ENCODE peak calls at places on chromosomes 1 and 21, in seven cellular contexts. Q is HCT116, Z is SK-N-SH, V is HepG2, B is H1, J is GM12878, S is K562. E is an unnamed sample.

GRCh38 chr1:86779308-86780191 is 75.2 kb downstream of the SH3GLB1 start:
- DNase-seq in Q (no peak), Z (no peak), V (no peak), B (no peak), J (no peak), S (peak), E (no peak)

GRCh38 chr1:201084171-201084766 is 28.0 kb downstream of the CACNA1S start:
- DNase-seq in Q (no peak), Z (no peak), V (no peak), B (no peak), J (no peak), S (no peak), E (no peak)

GRCh38 chr1:244761279-244761678 is 74.2 kb upstream of the COX20 start:
- DNase-seq in Q (no peak), Z (peak), V (no peak), B (no peak), J (no peak), S (no peak), E (no peak)

GRCh38 chr1:201954263-201955008 is 867 bp upstream of the TIMM17A start:
- DNase-seq in Q (no peak), Z (no peak), V (no peak), B (no peak), J (no peak), S (no peak), E (no peak)

GRCh38 chr1:59173721-59174120 is 123.2 kb upstream of the FGGY start:
- DNase-seq in Q (no peak), Z (no peak), V (no peak), B (no peak), J (no peak), S (no peak), E (no peak)

GRCh38 chr1:21931171-21932093 is 5.7 kb downstream of the HSPG2 start:
- DNase-seq in Q (peak), Z (no peak), V (peak), B (no peak), J (no peak), S (no peak), E (peak)

GRCh38 chr1:55827350-55827749 is 612.2 kb upstream of the USP24 start:
- DNase-seq in Q (no peak), Z (no peak), V (peak), B (no peak), J (no peak), S (no peak), E (no peak)

GRCh38 chr1:226708967-226709396 is 30.1 kb downstream of the ITPKB start:
- DNase-seq in Q (no peak), Z (no peak), V (no peak), B (no peak), J (no peak), S (no peak), E (no peak)

GRCh38 chr1:204730826-204731459 is 45.4 kb upstream of the LRRN2 start:
- DNase-seq in Q (no peak), Z (no peak), V (no peak), B (peak), J (no peak), S (no peak), E (peak)

GRCh38 chr1:157390646-157391045 is 161.7 kb downstream of the FCRL5 start:
- DNase-seq in Q (no peak), Z (no peak), V (no peak), B (no peak), J (no peak), S (no peak), E (no peak)

GRCh38 chr1:24152631-24153494 is 9.9 kb upstream of the IL22RA1 start:
- DNase-seq in Q (no peak), Z (no peak), V (no peak), B (no peak), J (no peak), S (no peak), E (no peak)
- TF ChIP-seq JUND in Q (no peak), Z (no peak), V (no peak), B (no peak), J (no peak), S (no peak), E (no peak)

GRCh38 chr1:32919811-32920733 is 18.9 kb upstream of the TMEM54 start:
- DNase-seq in Q (no peak), Z (no peak), V (no peak), B (no peak), J (no peak), S (peak), E (no peak)
- TF ChIP-seq JUND in Q (no peak), Z (no peak), V (no peak), B (no peak), J (no peak), S (peak), E (no peak)

GRCh38 chr1:17117451-17118265 is 1.6 kb downstream of the PADI2 start:
- DNase-seq in Q (no peak), Z (no peak), V (no peak), B (no peak), J (no peak), S (no peak), E (no peak)
- TF ChIP-seq JUND in Q (no peak), Z (no peak), V (no peak), B (no peak), J (no peak), S (no peak), E (no peak)

GRCh38 chr1:235067396-235068154 is 61.1 kb downstream of the TOMM20 start:
- DNase-seq in Q (peak), Z (no peak), V (peak), B (no peak), J (no peak), S (no peak), E (no peak)
- TF ChIP-seq JUND in Q (peak), Z (peak), V (no peak), B (no peak), J (no peak), S (no peak), E (no peak)

GRCh38 chr1:47591801-47592200 is 154.0 kb downstream of the FOXD2 start:
- DNase-seq in Q (no peak), Z (no peak), V (no peak), B (no peak), J (no peak), S (no peak), E (no peak)

GRCh38 chr1:47584249-47584648 is 146.4 kb downstream of the FOXD2 start:
- DNase-seq in Q (no peak), Z (no peak), V (no peak), B (peak), J (no peak), S (no peak), E (no peak)

GRCh38 chr1:47590523-47591225 is 152.8 kb downstream of the FOXD2 start:
- DNase-seq in Q (no peak), Z (no peak), V (no peak), B (no peak), J (no peak), S (no peak), E (no peak)

GRCh38 chr1:47585141-47585902 is 147.5 kb downstream of the FOXD2 start:
- DNase-seq in Q (no peak), Z (no peak), V (no peak), B (no peak), J (no peak), S (no peak), E (no peak)

DNA sequence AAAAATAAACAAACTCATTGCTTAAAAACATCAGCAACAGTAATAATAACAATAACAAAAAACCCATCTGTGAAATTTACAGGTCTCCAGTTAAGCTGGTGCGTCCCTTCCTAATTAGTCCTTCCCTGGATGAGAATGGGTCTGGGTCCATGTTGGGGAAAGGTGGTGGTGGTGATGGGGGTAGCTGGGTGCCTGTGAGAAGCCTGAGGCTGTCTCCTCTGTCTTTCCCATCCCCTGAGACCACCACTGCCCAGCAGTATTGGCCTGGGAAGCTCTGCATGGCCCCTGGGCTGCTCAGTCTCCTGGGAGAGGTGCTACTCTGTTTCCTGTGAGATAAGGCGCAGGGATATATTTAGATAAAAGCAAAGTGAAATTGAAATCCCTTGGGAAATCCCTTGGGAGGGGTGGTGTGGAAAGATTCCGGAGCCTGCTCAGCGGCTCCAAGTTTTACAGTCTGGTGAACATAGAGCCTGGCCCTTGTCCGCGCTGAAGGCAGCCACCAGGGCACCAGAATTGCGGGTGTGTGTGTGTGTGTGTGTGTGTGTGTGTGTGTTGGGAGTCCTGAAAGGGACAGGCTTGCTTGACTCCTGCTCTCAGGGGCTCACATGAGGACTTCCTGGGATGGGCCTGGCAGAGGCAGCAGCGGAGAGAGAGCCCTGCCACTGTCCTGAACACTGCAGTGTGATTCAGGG is 150.2 kb downstream of the FOXD2 start:
- DNase-seq in Q (no peak), Z (no peak), V (no peak), B (peak), J (no peak), S (no peak), E (no peak)
- TF ChIP-seq JUND in Q (no peak), Z (no peak), V (no peak), B (no peak), J (no peak), S (no peak), E (no peak)

DNA sequence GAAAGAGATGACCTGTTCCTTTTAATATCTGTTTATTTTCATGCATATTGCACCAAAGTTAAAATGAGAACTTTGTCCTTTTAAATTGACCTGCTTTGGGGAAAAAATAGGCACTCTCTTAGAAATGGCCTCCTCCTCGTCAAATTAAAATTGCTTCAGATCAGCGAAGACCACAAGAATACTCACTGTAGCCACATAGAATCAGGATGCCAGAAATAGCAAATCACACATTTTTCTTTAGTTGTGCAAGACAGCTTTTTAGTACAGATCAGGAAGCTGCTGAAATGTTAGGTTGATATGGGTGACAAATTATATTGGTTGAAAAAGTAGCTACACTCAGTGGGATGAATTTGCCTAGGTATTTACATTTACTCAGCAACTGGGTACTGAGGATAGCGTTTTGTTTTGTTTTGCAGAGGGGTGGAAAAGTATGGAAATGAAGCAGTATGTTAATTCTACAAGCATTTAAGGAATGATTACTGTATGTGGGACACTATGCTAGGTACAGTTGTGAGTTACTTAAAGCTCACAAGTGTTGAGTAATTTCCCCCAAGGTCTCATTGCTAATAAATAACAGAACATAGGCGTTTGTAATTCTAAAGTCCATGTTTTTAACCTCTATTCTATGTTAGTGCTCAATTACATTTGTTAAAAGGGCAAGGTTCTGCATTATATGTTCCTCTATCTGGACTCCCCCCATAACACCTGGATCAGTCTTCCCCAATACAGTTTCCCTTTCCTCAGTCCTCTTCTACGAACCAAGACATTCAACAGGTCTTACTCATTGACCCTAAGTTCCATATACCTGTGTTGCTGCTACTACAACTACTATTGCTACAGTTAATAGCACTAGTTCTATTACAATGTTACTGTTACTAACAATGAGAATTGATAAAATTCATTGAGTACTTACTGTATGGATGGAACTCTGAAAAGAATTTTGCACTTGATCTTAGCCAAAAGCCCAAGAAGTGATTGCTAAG is 99.4 kb upstream of the S1PR1 start:
- DNase-seq in Q (no peak), Z (no peak), V (peak), B (no peak), J (peak), S (no peak), E (no peak)
- TF ChIP-seq JUND in Q (no peak), Z (no peak), V (no peak), B (no peak), J (no peak), S (no peak), E (no peak)

GRCh38 chr1:4172659-4173599 is 272.9 kb upstream of the C1orf174 start:
- DNase-seq in Q (peak), Z (peak), V (peak), B (peak), J (no peak), S (peak), E (no peak)
- TF ChIP-seq JUND in Q (no peak), Z (no peak), V (no peak), B (no peak), J (no peak), S (no peak), E (no peak)

GRCh38 chr21:32520885-32521735 is 64.2 kb downstream of the TCP10L start:
- DNase-seq in Q (no peak), Z (peak), V (no peak), B (no peak), J (no peak), S (no peak), E (peak)
- TF ChIP-seq JUND in Q (no peak), Z (peak), V (no peak), B (no peak), J (no peak), S (peak), E (no peak)

DNA sequence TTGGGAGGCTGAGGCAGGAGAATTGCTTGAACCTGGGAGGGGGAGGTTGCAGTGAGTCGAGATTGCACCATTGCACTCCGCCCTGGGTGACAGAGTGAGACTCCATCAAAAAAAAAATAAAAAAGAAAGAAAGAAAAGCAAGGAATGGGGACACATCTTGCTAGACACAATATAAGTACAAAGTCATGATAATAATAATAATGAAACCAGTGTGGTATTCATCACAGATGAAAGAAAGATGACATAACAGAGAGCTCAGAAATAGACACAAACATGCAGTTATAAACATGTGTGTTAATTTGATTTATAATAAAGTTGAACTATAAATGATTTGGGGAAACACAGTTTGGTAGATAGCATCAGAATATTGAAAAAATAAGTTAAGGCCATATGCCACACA is 264.1 kb downstream of the SRGAP2C start:
- DNase-seq in Q (no peak), Z (no peak), V (no peak), B (no peak), J (no peak), S (no peak), E (no peak)
- TF ChIP-seq JUND in Q (no peak), Z (no peak), V (no peak), B (no peak), J (no peak), S (no peak), E (no peak)